ENCODE peak calls at places on chromosome 7, in ten cellular contexts. Y, L, W, A, I, D, O, P, E and Q are unnamed samples.

GRCh38 chr7:150686030-150686626 is 622 bp downstream of the GIMAP2 start:
- DNase-seq in L (no peak), Y (no peak), I (no peak), A (no peak), E (no peak), O (no peak), W (no peak), D (no peak), P (no peak), Q (peak)

GRCh38 chr7:98996162-98996552 is 117.8 kb downstream of the TRRAP start:
- DNase-seq in I (no peak), O (no peak), W (no peak), E (no peak), L (no peak), P (no peak), A (no peak), Y (no peak), D (no peak), Q (no peak)

GRCh38 chr7:122709930-122710646 is 7.4 kb upstream of the RNF148 start:
- DNase-seq in L (no peak), E (no peak), I (no peak), A (no peak), P (no peak), W (no peak), D (no peak), O (no peak), Y (no peak), Q (no peak)

GRCh38 chr7:158070222-158070920 is 517.3 kb downstream of the PTPRN2 start:
- DNase-seq in D (no peak), W (no peak), E (no peak), L (no peak), P (no peak), O (no peak), Y (no peak), I (no peak), A (no peak), Q (no peak)

GRCh38 chr7:68529221-68529620 is 1069.1 kb upstream of the AUTS2 start:
- DNase-seq in E (no peak), W (no peak), Y (no peak), I (no peak), P (no peak), L (no peak), D (no peak), O (no peak), A (no peak), Q (no peak)

GRCh38 chr7:26439502-26440252 is 148.0 kb downstream of the SNX10 start:
- DNase-seq in A (no peak), L (no peak), P (no peak), E (no peak), D (no peak), I (no peak), W (no peak), O (no peak), Y (no peak), Q (no peak)

GRCh38 chr7:129503725-129504124 is 1.4 kb downstream of the SMKR1 start:
- DNase-seq in D (no peak), L (no peak), I (no peak), W (no peak), P (no peak), O (no peak), E (no peak), Y (no peak), A (no peak), Q (no peak)

GRCh38 chr7:139772837-139773236 is 5.0 kb downstream of the HIPK2 start:
- DNase-seq in I (no peak), O (no peak), D (no peak), L (no peak), A (no peak), E (no peak), Y (no peak), W (no peak), P (no peak), Q (no peak)

GRCh38 chr7:123624527-123625183 is 23.0 kb downstream of the ASB15 start:
- DNase-seq in P (peak), Y (peak), E (peak), W (no peak), L (peak), A (no peak), O (no peak), D (no peak), I (no peak), Q (peak)

GRCh38 chr7:23546897-23547572 is 15.3 kb upstream of the TRA2A start:
- DNase-seq in L (peak), D (peak), O (peak), W (peak), P (peak), A (peak), Y (peak), E (peak), I (peak), Q (peak)
- TF ChIP-seq CTCF in L (peak), D (peak), O (peak), W (peak), P (peak), A (peak), Y (peak), E (peak), I (peak), Q (peak)

DNA sequence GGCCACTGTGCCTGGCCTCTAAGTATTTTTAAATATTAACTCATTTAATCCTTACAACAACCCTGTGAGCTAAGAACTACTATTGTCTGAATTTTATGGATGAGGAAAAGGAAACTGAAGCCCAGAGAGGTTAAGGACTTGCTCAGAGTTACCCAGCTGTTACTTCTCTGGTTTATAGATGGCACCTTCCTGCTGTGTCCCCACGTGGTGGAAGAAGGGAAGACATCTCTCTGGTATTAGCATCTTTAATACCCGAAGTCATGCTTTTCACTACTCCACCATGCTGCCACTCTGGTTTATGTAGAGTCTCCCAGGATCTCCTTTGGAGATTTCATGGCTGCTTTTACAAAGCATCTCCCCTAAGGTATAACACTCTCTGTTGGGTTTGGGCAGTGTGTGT is 105.5 kb upstream of the MKLN1 start:
- DNase-seq in A (no peak), D (no peak), I (no peak), O (no peak), E (no peak), W (no peak), P (no peak), Y (no peak), L (no peak), Q (no peak)
- TF ChIP-seq CTCF in A (no peak), D (no peak), I (no peak), O (peak), E (no peak), W (no peak), P (no peak), Y (no peak), L (no peak), Q (no peak)

DNA sequence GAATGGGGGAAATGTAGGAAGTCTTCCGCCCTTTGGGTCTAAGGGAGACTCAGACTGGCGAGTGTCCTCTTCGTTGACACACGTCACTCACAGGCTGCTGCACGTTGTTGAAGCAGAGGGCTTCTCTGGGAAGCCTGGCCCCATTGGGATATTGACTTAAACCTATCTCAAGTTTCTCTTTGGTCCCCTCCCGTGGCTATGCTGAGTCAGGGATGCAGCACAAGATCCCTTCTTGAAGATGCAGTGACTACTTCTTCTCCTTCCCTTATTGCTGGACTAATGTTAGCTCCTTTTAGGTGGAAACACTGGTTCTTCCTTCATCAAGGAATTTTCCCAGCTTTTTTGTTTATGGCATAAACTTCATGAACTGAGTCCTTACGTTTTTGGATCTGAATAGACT is 89.8 kb upstream of the CCDC71L start:
- DNase-seq in W (no peak), I (no peak), P (no peak), O (no peak), A (no peak), Y (no peak), L (no peak), D (no peak), E (no peak), Q (no peak)
- TF ChIP-seq CTCF in W (no peak), I (no peak), P (no peak), O (no peak), A (no peak), Y (no peak), L (no peak), D (no peak), E (no peak), Q (no peak)

GRCh38 chr7:155964543-155964942 is 152.3 kb upstream of the SHH start:
- DNase-seq in I (no peak), P (no peak), O (no peak), W (no peak), E (no peak), A (no peak), Y (no peak), L (no peak), D (no peak), Q (no peak)
- TF ChIP-seq CTCF in I (no peak), P (no peak), O (no peak), W (no peak), E (no peak), A (no peak), Y (no peak), L (no peak), D (no peak), Q (no peak)